ENCODE peak calls at places on chromosome 21, in ten cellular contexts. Z is A172; X is right cardiac atrium; I is NCI-H1694 treated with DMSO at 0.1 percent for 48 hours; N is heart left ventricle; R is CD4-positive, alpha-beta memory T cell; U is RPMI8226; K is ecto neural progenitor cell; Q is GM12891; E is NCI-H1105. S is an unnamed sample.

GRCh38 chr21:18350216-18350615 is 53.4 kb downstream of the TMPRSS15 start:
- DNase-seq in Z (no peak), X (no peak), I (no peak), N (no peak), R (no peak), U (no peak), K (no peak), Q (no peak), E (no peak), S (no peak)

GRCh38 chr21:38289697-38290096 is 32.9 kb downstream of the KCNJ15 start:
- DNase-seq in Z (peak; percentile 96), X (peak; percentile 50), I (no peak), N (peak; percentile 37), R (no peak), U (no peak), K (no peak), Q (no peak), E (no peak), S (no peak)

GRCh38 chr21:18411565-18411964 is 8.0 kb upstream of the TMPRSS15 start:
- DNase-seq in Z (no peak), X (no peak), I (no peak), N (no peak), R (no peak), U (no peak), K (no peak), Q (no peak), E (no peak), S (no peak)

GRCh38 chr21:27104749-27105439 is 138.0 kb upstream of the ADAMTS5 start:
- DNase-seq in Z (peak; percentile 10), X (no peak), I (no peak), N (no peak), R (no peak), U (no peak), K (no peak), Q (no peak), E (no peak), S (no peak)

GRCh38 chr21:34702341-34702807 is 33.6 kb downstream of the CLIC6 start:
- DNase-seq in Z (no peak), X (peak; percentile 78), I (no peak), N (no peak), R (no peak), U (no peak), K (no peak), Q (no peak), E (no peak), S (no peak)

GRCh38 chr21:42632336-42632751 is 21.1 kb upstream of the PDE9A start:
- DNase-seq in Z (no peak), X (no peak), I (no peak), N (no peak), R (no peak), U (no peak), K (no peak), Q (no peak), E (no peak), S (no peak)

GRCh38 chr21:31961704-31962103 is 88.9 kb downstream of the HUNK start:
- DNase-seq in Z (no peak), X (no peak), I (no peak), N (no peak), R (no peak), U (no peak), K (no peak), Q (no peak), E (no peak), S (no peak)

GRCh38 chr21:35932232-35932911 is 128.0 kb downstream of the SETD4 start:
- DNase-seq in Z (peak; percentile 96), X (peak; percentile 58), I (no peak), N (peak; percentile 86), R (no peak), U (peak; percentile 75), K (no peak), Q (peak; percentile 29), E (no peak), S (no peak)

GRCh38 chr21:33030633-33031032 is 4.9 kb downstream of the OLIG2 start:
- DNase-seq in Z (no peak), X (no peak), I (no peak), N (no peak), R (no peak), U (no peak), K (no peak), Q (no peak), E (no peak), S (no peak)

GRCh38 chr21:38613686-38614085 is 115.4 kb upstream of the ERG start:
- DNase-seq in Z (no peak), X (no peak), I (no peak), N (no peak), R (no peak), U (no peak), K (no peak), Q (no peak), E (no peak), S (no peak)

GRCh38 chr21:44990921-44991320 is 51.1 kb downstream of the SLX9 start:
- DNase-seq in Z (no peak), X (peak; percentile 55), I (no peak), N (peak; percentile 21), R (no peak), U (no peak), K (no peak), Q (no peak), E (no peak), S (no peak)

GRCh38 chr21:43280949-43281633 is 112.3 kb downstream of the CRYAA start:
- DNase-seq in Z (no peak), X (peak; percentile 34), I (no peak), N (peak; percentile 23), R (no peak), U (no peak), K (no peak), Q (no peak), E (no peak), S (peak; percentile 65)

GRCh38 chr21:42056468-42056867 is 14.6 kb upstream of the UMODL1 start:
- DNase-seq in Z (no peak), X (no peak), I (no peak), N (no peak), R (no peak), U (no peak), K (no peak), Q (no peak), E (peak; percentile 61), S (no peak)

GRCh38 chr21:42413500-42413899 is 9.8 kb downstream of the UBASH3A start:
- DNase-seq in Z (no peak), X (no peak), I (no peak), N (no peak), R (no peak), U (no peak), K (no peak), Q (no peak), E (no peak), S (no peak)

GRCh38 chr21:25506268-25506667 is 101.0 kb downstream of the MRPL39 start:
- DNase-seq in Z (no peak), X (no peak), I (no peak), N (no peak), R (no peak), U (no peak), K (no peak), Q (no peak), E (no peak), S (no peak)

GRCh38 chr21:27831821-27832569 is 865.1 kb upstream of the ADAMTS5 start:
- DNase-seq in Z (no peak), X (no peak), I (no peak), N (no peak), R (no peak), U (no peak), K (no peak), Q (no peak), E (no peak), S (no peak)

GRCh38 chr21:38229260-38229877 is 27.4 kb upstream of the KCNJ15 start:
- DNase-seq in Z (no peak), X (no peak), I (no peak), N (no peak), R (no peak), U (no peak), K (no peak), Q (no peak), E (no peak), S (no peak)

GRCh38 chr21:44999428-44999971 is 59.7 kb downstream of the SLX9 start:
- DNase-seq in Z (no peak), X (peak; percentile 42), I (no peak), N (peak; percentile 24), R (no peak), U (peak; percentile 48), K (no peak), Q (no peak), E (no peak), S (no peak)